ENCODE peak calls at places on chromosomes 4 and X, in ten cellular contexts. One of them, this sample, is unnamed.

GRCh38 chrX:140503714-140504351 is 1.0 kb downstream of the SOX3 start:
- DNase-seq in NCI-H1105 treated with DMSO at 0.1 percent for 48 hours: no peak
- DNase-seq in HFFc6: no peak
- DNase-seq in GM03348: peak; percentile 35
- DNase-seq in pancreas: peak; percentile 6
- DNase-seq in HTR-8/SVneo: no peak
- DNase-seq in anterior cingulate cortex: no peak
- DNase-seq in neural crest cell: peak; percentile 42
- DNase-seq in retina: peak; percentile 82
- DNase-seq in NCI-H510A: peak; percentile 8
- DNase-seq in this sample: no peak

GRCh38 chr4:53942712-53943111 is 121.7 kb downstream of the CHIC2 start:
- DNase-seq in NCI-H510A: no peak
- DNase-seq in NCI-H1105 treated with DMSO at 0.1 percent for 48 hours: no peak
- DNase-seq in HFFc6: no peak
- DNase-seq in GM03348: no peak
- DNase-seq in retina: no peak
- DNase-seq in pancreas: no peak
- DNase-seq in HTR-8/SVneo: no peak
- DNase-seq in neural crest cell: no peak
- DNase-seq in anterior cingulate cortex: no peak
- DNase-seq in this sample: no peak

GRCh38 chr4:6142935-6143602 is 57.3 kb downstream of the JAKMIP1 start:
- DNase-seq in GM03348: no peak
- DNase-seq in NCI-H510A: no peak
- DNase-seq in retina: no peak
- DNase-seq in anterior cingulate cortex: no peak
- DNase-seq in HTR-8/SVneo: no peak
- DNase-seq in NCI-H1105 treated with DMSO at 0.1 percent for 48 hours: no peak
- DNase-seq in HFFc6: no peak
- DNase-seq in neural crest cell: no peak
- DNase-seq in pancreas: no peak
- DNase-seq in this sample: no peak

GRCh38 chrX:17361620-17362019 is 13.4 kb upstream of the NHS start:
- DNase-seq in HFFc6: no peak
- DNase-seq in HTR-8/SVneo: no peak
- DNase-seq in neural crest cell: peak; percentile 38
- DNase-seq in retina: no peak
- DNase-seq in pancreas: no peak
- DNase-seq in NCI-H510A: no peak
- DNase-seq in anterior cingulate cortex: no peak
- DNase-seq in GM03348: no peak
- DNase-seq in NCI-H1105 treated with DMSO at 0.1 percent for 48 hours: no peak
- DNase-seq in this sample: no peak

GRCh38 chr4:37995981-37996770 is 36.0 kb downstream of the PTTG2 start:
- DNase-seq in NCI-H1105 treated with DMSO at 0.1 percent for 48 hours: no peak
- DNase-seq in HTR-8/SVneo: no peak
- DNase-seq in pancreas: no peak
- DNase-seq in NCI-H510A: no peak
- DNase-seq in retina: no peak
- DNase-seq in neural crest cell: no peak
- DNase-seq in GM03348: no peak
- DNase-seq in HFFc6: no peak
- DNase-seq in anterior cingulate cortex: no peak
- DNase-seq in this sample: no peak

GRCh38 chr4:81604683-81605082 is 133.0 kb upstream of the RASGEF1B start:
- DNase-seq in pancreas: no peak
- DNase-seq in neural crest cell: no peak
- DNase-seq in HTR-8/SVneo: no peak
- DNase-seq in GM03348: no peak
- DNase-seq in HFFc6: no peak
- DNase-seq in retina: no peak
- DNase-seq in NCI-H510A: no peak
- DNase-seq in NCI-H1105 treated with DMSO at 0.1 percent for 48 hours: no peak
- DNase-seq in anterior cingulate cortex: no peak
- DNase-seq in this sample: no peak

GRCh38 chrX:115547448-115547847 is 13.5 kb upstream of the PLS3 start:
- DNase-seq in anterior cingulate cortex: no peak
- DNase-seq in neural crest cell: no peak
- DNase-seq in GM03348: no peak
- DNase-seq in pancreas: no peak
- DNase-seq in NCI-H510A: no peak
- DNase-seq in HFFc6: no peak
- DNase-seq in NCI-H1105 treated with DMSO at 0.1 percent for 48 hours: no peak
- DNase-seq in retina: no peak
- DNase-seq in HTR-8/SVneo: no peak
- DNase-seq in this sample: no peak

GRCh38 chrX:136259543-136259942 is 8.3 kb upstream of the MAP7D3 start:
- DNase-seq in neural crest cell: no peak
- DNase-seq in HFFc6: peak; percentile 24
- DNase-seq in GM03348: peak; percentile 32
- DNase-seq in NCI-H510A: no peak
- DNase-seq in retina: no peak
- DNase-seq in NCI-H1105 treated with DMSO at 0.1 percent for 48 hours: no peak
- DNase-seq in pancreas: no peak
- DNase-seq in HTR-8/SVneo: no peak
- DNase-seq in anterior cingulate cortex: no peak
- DNase-seq in this sample: peak; percentile 39

GRCh38 chr4:163544407-163545038 is 50.0 kb downstream of the TMA16 start:
- DNase-seq in pancreas: peak; percentile 21
- DNase-seq in NCI-H510A: no peak
- DNase-seq in HFFc6: peak; percentile 29
- DNase-seq in HTR-8/SVneo: peak; percentile 57
- DNase-seq in GM03348: peak; percentile 84
- DNase-seq in retina: peak; percentile 75
- DNase-seq in NCI-H1105 treated with DMSO at 0.1 percent for 48 hours: peak; percentile 11
- DNase-seq in anterior cingulate cortex: peak; percentile 11
- DNase-seq in neural crest cell: peak; percentile 68
- DNase-seq in this sample: peak; percentile 35

GRCh38 chr4:153488719-153489384 is 22.7 kb downstream of the TMEM131L start:
- DNase-seq in HTR-8/SVneo: no peak
- DNase-seq in pancreas: no peak
- DNase-seq in NCI-H1105 treated with DMSO at 0.1 percent for 48 hours: no peak
- DNase-seq in GM03348: no peak
- DNase-seq in retina: no peak
- DNase-seq in neural crest cell: no peak
- DNase-seq in NCI-H510A: peak; percentile 15
- DNase-seq in anterior cingulate cortex: no peak
- DNase-seq in HFFc6: no peak
- DNase-seq in this sample: peak; percentile 52

GRCh38 chr4:974668-975067 is 1.3 kb upstream of the DGKQ start:
- DNase-seq in HFFc6: no peak
- DNase-seq in GM03348: no peak
- DNase-seq in anterior cingulate cortex: no peak
- DNase-seq in NCI-H510A: no peak
- DNase-seq in HTR-8/SVneo: no peak
- DNase-seq in NCI-H1105 treated with DMSO at 0.1 percent for 48 hours: no peak
- DNase-seq in pancreas: no peak
- DNase-seq in neural crest cell: no peak
- DNase-seq in retina: peak; percentile 5
- DNase-seq in this sample: no peak

This sample was measured in brain microvascular endothelial cell.